ENCODE peak calls at places on chromosomes 16 and 17, in four cellular contexts. One of them, this sample, is unnamed.

GRCh38 chr16:1859650-1860049 is 12.3 kb downstream of the MEIOB start:
- DNase-seq in T-cell: no peak
- DNase-seq in retinal pigment epithelial cell: no peak
- DNase-seq in AML-193: no peak
- DNase-seq in this sample: no peak

GRCh38 chr17:43444223-43445008 is 39.4 kb upstream of the DHX8 start:
- DNase-seq in retinal pigment epithelial cell: no peak
- DNase-seq in T-cell: no peak
- DNase-seq in AML-193: no peak
- DNase-seq in this sample: no peak

GRCh38 chr17:78362671-78363070 is 2.8 kb upstream of the SOCS3 start:
- DNase-seq in retinal pigment epithelial cell: no peak
- DNase-seq in AML-193: no peak
- DNase-seq in T-cell: no peak
- DNase-seq in this sample: no peak

GRCh38 chr17:37493249-37494027 is 3.7 kb downstream of the DUSP14 start:
- DNase-seq in AML-193: no peak
- DNase-seq in retinal pigment epithelial cell: no peak
- DNase-seq in T-cell: no peak
- DNase-seq in this sample: no peak

GRCh38 chr17:76540381-76541300 is 797 bp downstream of the PRCD start:
- DNase-seq in T-cell: no peak
- DNase-seq in AML-193: no peak
- DNase-seq in retinal pigment epithelial cell: peak; percentile 81
- DNase-seq in this sample: peak; percentile 96

GRCh38 chr16:68403177-68403576 is 45.1 kb downstream of the SMPD3 start:
- DNase-seq in AML-193: no peak
- DNase-seq in T-cell: no peak
- DNase-seq in retinal pigment epithelial cell: no peak
- DNase-seq in this sample: no peak

GRCh38 chr17:44971776-44972483 is 3.8 kb upstream of the C1QL1 start:
- DNase-seq in T-cell: no peak
- DNase-seq in AML-193: no peak
- DNase-seq in retinal pigment epithelial cell: no peak
- DNase-seq in this sample: no peak

GRCh38 chr16:1543085-1543896 is 9.8 kb downstream of the TMEM204 start:
- DNase-seq in AML-193: peak; percentile 85
- DNase-seq in retinal pigment epithelial cell: peak; percentile 3
- DNase-seq in T-cell: no peak
- DNase-seq in this sample: no peak

GRCh38 chr16:48115299-48115698 is 40.5 kb downstream of the ABCC12 start:
- DNase-seq in AML-193: no peak
- DNase-seq in retinal pigment epithelial cell: no peak
- DNase-seq in T-cell: no peak
- DNase-seq in this sample: no peak

GRCh38 chr16:1706386-1707192 is 594 bp downstream of the MAPK8IP3 start:
- DNase-seq in retinal pigment epithelial cell: no peak
- DNase-seq in AML-193: no peak
- DNase-seq in T-cell: peak; percentile 37
- DNase-seq in this sample: no peak

GRCh38 chr17:63910096-63910495 is 962 bp downstream of the CSHL1 start:
- DNase-seq in AML-193: no peak
- DNase-seq in T-cell: no peak
- DNase-seq in retinal pigment epithelial cell: no peak
- DNase-seq in this sample: no peak

This sample was measured in NCI-H2227 treated with DMSO at 0.1 percent for 48 hours.